ENCODE peak calls at places on chromosomes 13 and 19, in nine cellular contexts. One of them, this sample, is unnamed.

GRCh38 chr19:47253467-47253881 is 2.9 kb upstream of the CCDC9 start:
- DNase-seq in fibroblast of the aortic adventitia: peak
- DNase-seq in Peyer's patch: no peak
- DNase-seq in kidney: no peak
- DNase-seq in heart left ventricle: no peak
- DNase-seq in AG04450: peak
- DNase-seq in ovary: no peak
- DNase-seq in fibroblast of mammary gland: peak
- DNase-seq in cardiac muscle cell: peak
- DNase-seq in this sample: no peak

GRCh38 chr19:2727640-2727944 is 6.4 kb upstream of the DIRAS1 start:
- DNase-seq in fibroblast of the aortic adventitia: no peak
- DNase-seq in Peyer's patch: no peak
- DNase-seq in kidney: no peak
- DNase-seq in heart left ventricle: no peak
- DNase-seq in AG04450: no peak
- DNase-seq in ovary: no peak
- DNase-seq in fibroblast of mammary gland: no peak
- DNase-seq in cardiac muscle cell: no peak
- DNase-seq in this sample: no peak

GRCh38 chr13:34682406-34682805 is 259.7 kb upstream of the NBEA start:
- DNase-seq in fibroblast of the aortic adventitia: no peak
- DNase-seq in Peyer's patch: no peak
- DNase-seq in kidney: no peak
- DNase-seq in heart left ventricle: no peak
- DNase-seq in AG04450: no peak
- DNase-seq in ovary: no peak
- DNase-seq in fibroblast of mammary gland: no peak
- DNase-seq in cardiac muscle cell: no peak
- DNase-seq in this sample: no peak

GRCh38 chr19:3236272-3236671 is 11.8 kb downstream of the CELF5 start:
- DNase-seq in fibroblast of the aortic adventitia: no peak
- DNase-seq in Peyer's patch: no peak
- DNase-seq in kidney: no peak
- DNase-seq in heart left ventricle: no peak
- DNase-seq in AG04450: no peak
- DNase-seq in ovary: no peak
- DNase-seq in fibroblast of mammary gland: no peak
- DNase-seq in cardiac muscle cell: no peak
- DNase-seq in this sample: no peak

GRCh38 chr13:46797468-46798237 is 692 bp upstream of the ESD start:
- DNase-seq in fibroblast of the aortic adventitia: no peak
- DNase-seq in Peyer's patch: no peak
- DNase-seq in kidney: no peak
- DNase-seq in heart left ventricle: no peak
- DNase-seq in AG04450: no peak
- DNase-seq in ovary: no peak
- DNase-seq in fibroblast of mammary gland: peak
- DNase-seq in cardiac muscle cell: no peak
- DNase-seq in this sample: no peak

GRCh38 chr13:21800847-21801616 is 130.2 kb downstream of the FGF9 start:
- DNase-seq in fibroblast of the aortic adventitia: no peak
- DNase-seq in Peyer's patch: no peak
- DNase-seq in kidney: no peak
- DNase-seq in heart left ventricle: no peak
- DNase-seq in AG04450: no peak
- DNase-seq in ovary: no peak
- DNase-seq in fibroblast of mammary gland: no peak
- DNase-seq in cardiac muscle cell: no peak
- DNase-seq in this sample: no peak

GRCh38 chr19:43467730-43468129 is 2.3 kb upstream of the LYPD3 start:
- DNase-seq in fibroblast of the aortic adventitia: peak
- DNase-seq in Peyer's patch: no peak
- DNase-seq in kidney: no peak
- DNase-seq in heart left ventricle: no peak
- DNase-seq in AG04450: no peak
- DNase-seq in ovary: no peak
- DNase-seq in fibroblast of mammary gland: peak
- DNase-seq in cardiac muscle cell: peak
- DNase-seq in this sample: no peak

GRCh38 chr13:32947886-32948285 is 68.3 kb upstream of the KL start:
- DNase-seq in fibroblast of the aortic adventitia: no peak
- DNase-seq in Peyer's patch: no peak
- DNase-seq in kidney: no peak
- DNase-seq in heart left ventricle: no peak
- DNase-seq in AG04450: no peak
- DNase-seq in ovary: no peak
- DNase-seq in fibroblast of mammary gland: no peak
- DNase-seq in cardiac muscle cell: no peak
- DNase-seq in this sample: no peak

GRCh38 chr19:48745208-48745995 is 1.3 kb downstream of the IZUMO1 start:
- DNase-seq in fibroblast of the aortic adventitia: peak
- DNase-seq in Peyer's patch: peak
- DNase-seq in kidney: no peak
- DNase-seq in heart left ventricle: peak
- DNase-seq in AG04450: no peak
- DNase-seq in ovary: peak
- DNase-seq in fibroblast of mammary gland: peak
- DNase-seq in cardiac muscle cell: peak
- DNase-seq in this sample: peak

GRCh38 chr13:90118467-90119071 is 1228.9 kb upstream of the MIR17HG start:
- DNase-seq in fibroblast of the aortic adventitia: no peak
- DNase-seq in Peyer's patch: no peak
- DNase-seq in kidney: no peak
- DNase-seq in heart left ventricle: no peak
- DNase-seq in AG04450: no peak
- DNase-seq in ovary: no peak
- DNase-seq in fibroblast of mammary gland: no peak
- DNase-seq in cardiac muscle cell: no peak
- DNase-seq in this sample: no peak

GRCh38 chr19:58475714-58476497 is at the start of gene ZNF446:
- DNase-seq in fibroblast of the aortic adventitia: peak
- DNase-seq in Peyer's patch: peak
- DNase-seq in kidney: peak
- DNase-seq in heart left ventricle: peak
- DNase-seq in AG04450: peak
- DNase-seq in ovary: peak
- DNase-seq in fibroblast of mammary gland: peak
- DNase-seq in cardiac muscle cell: peak
- DNase-seq in this sample: peak
- TF ChIP-seq CTCF in fibroblast of the aortic adventitia: no peak
- TF ChIP-seq CTCF in Peyer's patch: no peak
- TF ChIP-seq CTCF in kidney: no peak
- TF ChIP-seq CTCF in heart left ventricle: no peak
- TF ChIP-seq CTCF in AG04450: no peak
- TF ChIP-seq CTCF in ovary: peak
- TF ChIP-seq CTCF in fibroblast of mammary gland: no peak
- TF ChIP-seq CTCF in cardiac muscle cell: no peak
- TF ChIP-seq CTCF in this sample: no peak

DNA sequence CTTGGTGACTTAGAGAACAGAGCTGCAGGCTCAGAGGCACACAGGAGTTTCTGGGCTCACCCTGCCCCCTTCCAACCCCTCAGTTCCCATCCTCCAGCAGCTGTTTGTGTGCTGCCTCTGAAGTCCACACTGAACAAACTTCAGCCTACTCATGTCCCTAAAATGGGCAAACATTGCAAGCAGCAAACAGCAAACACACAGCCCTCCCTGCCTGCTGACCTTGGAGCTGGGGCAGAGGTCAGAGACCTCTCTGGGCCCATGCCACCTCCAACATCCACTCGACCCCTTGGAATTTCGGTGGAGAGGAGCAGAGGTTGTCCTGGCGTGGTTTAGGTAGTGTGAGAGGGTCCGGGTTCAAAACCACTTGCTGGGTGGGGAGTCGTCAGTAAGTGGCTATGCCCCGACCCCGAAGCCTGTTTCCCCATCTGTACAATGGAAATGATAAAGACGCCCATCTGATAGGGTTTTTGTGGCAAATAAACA is 9.9 kb downstream of the APOC1 start:
- DNase-seq in fibroblast of the aortic adventitia: no peak
- DNase-seq in Peyer's patch: no peak
- DNase-seq in kidney: no peak
- DNase-seq in heart left ventricle: no peak
- DNase-seq in AG04450: no peak
- DNase-seq in ovary: no peak
- DNase-seq in fibroblast of mammary gland: no peak
- DNase-seq in cardiac muscle cell: no peak
- DNase-seq in this sample: no peak
- H3K4me3 ChIP-seq in fibroblast of the aortic adventitia: no peak
- H3K4me3 ChIP-seq in Peyer's patch: no peak
- H3K4me3 ChIP-seq in kidney: no peak
- H3K4me3 ChIP-seq in heart left ventricle: no peak
- H3K4me3 ChIP-seq in AG04450: no peak
- H3K4me3 ChIP-seq in ovary: no peak
- H3K4me3 ChIP-seq in fibroblast of mammary gland: no peak
- H3K4me3 ChIP-seq in cardiac muscle cell: no peak
- H3K4me3 ChIP-seq in this sample: no peak

GRCh38 chr19:4647676-4648644 is 8.6 kb downstream of the TNFAIP8L1 start:
- DNase-seq in fibroblast of the aortic adventitia: peak
- DNase-seq in Peyer's patch: no peak
- DNase-seq in kidney: peak
- DNase-seq in heart left ventricle: peak
- DNase-seq in AG04450: no peak
- DNase-seq in ovary: peak
- DNase-seq in fibroblast of mammary gland: peak
- DNase-seq in cardiac muscle cell: peak
- DNase-seq in this sample: peak
- TF ChIP-seq CTCF in fibroblast of the aortic adventitia: peak
- TF ChIP-seq CTCF in Peyer's patch: no peak
- TF ChIP-seq CTCF in kidney: no peak
- TF ChIP-seq CTCF in heart left ventricle: peak
- TF ChIP-seq CTCF in AG04450: no peak
- TF ChIP-seq CTCF in ovary: no peak
- TF ChIP-seq CTCF in fibroblast of mammary gland: peak
- TF ChIP-seq CTCF in cardiac muscle cell: peak
- TF ChIP-seq CTCF in this sample: no peak

GRCh38 chr13:30367296-30367695 is 55.0 kb upstream of the UBE2L5 start:
- DNase-seq in fibroblast of the aortic adventitia: no peak
- DNase-seq in Peyer's patch: no peak
- DNase-seq in kidney: no peak
- DNase-seq in heart left ventricle: no peak
- DNase-seq in AG04450: no peak
- DNase-seq in ovary: no peak
- DNase-seq in fibroblast of mammary gland: no peak
- DNase-seq in cardiac muscle cell: no peak
- DNase-seq in this sample: no peak

GRCh38 chr13:30373727-30374126 is 48.6 kb upstream of the UBE2L5 start:
- DNase-seq in fibroblast of the aortic adventitia: no peak
- DNase-seq in Peyer's patch: peak
- DNase-seq in kidney: no peak
- DNase-seq in heart left ventricle: no peak
- DNase-seq in AG04450: no peak
- DNase-seq in ovary: no peak
- DNase-seq in fibroblast of mammary gland: no peak
- DNase-seq in cardiac muscle cell: no peak
- DNase-seq in this sample: no peak

GRCh38 chr13:30370146-30370545 is 52.1 kb upstream of the UBE2L5 start:
- DNase-seq in fibroblast of the aortic adventitia: no peak
- DNase-seq in Peyer's patch: no peak
- DNase-seq in kidney: no peak
- DNase-seq in heart left ventricle: no peak
- DNase-seq in AG04450: no peak
- DNase-seq in ovary: no peak
- DNase-seq in fibroblast of mammary gland: no peak
- DNase-seq in cardiac muscle cell: no peak
- DNase-seq in this sample: no peak

GRCh38 chr13:30371649-30372265 is 50.5 kb upstream of the UBE2L5 start:
- DNase-seq in fibroblast of the aortic adventitia: peak
- DNase-seq in Peyer's patch: peak
- DNase-seq in kidney: no peak
- DNase-seq in heart left ventricle: no peak
- DNase-seq in AG04450: no peak
- DNase-seq in ovary: no peak
- DNase-seq in fibroblast of mammary gland: peak
- DNase-seq in cardiac muscle cell: peak
- DNase-seq in this sample: peak

DNA sequence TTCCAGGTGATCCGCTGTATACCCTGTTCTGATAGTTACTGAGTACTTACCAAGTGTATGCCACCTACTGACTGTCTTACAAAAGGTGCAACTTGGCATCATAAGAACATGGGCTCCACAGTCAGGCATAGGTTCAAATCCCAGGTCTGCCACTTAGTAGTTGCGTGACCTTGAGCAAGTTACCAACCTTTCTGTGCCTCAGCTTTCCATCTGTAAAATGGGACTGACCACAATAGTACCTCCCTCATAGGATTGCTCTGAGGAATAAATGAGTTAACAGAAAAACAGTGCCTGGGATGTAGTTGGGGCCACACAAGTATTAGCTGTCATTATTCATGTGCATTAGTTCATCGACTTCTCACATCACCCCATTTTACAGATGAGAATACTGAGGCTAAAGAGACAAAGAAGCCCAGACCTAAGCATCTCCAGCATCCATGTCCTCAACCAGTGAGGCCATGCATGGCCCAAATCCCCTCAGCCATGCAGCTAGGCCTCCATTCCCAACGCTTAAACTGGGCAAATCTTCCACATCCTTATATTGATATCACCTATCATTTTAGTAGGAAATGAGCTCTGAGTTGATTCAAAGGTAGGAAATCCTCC is 51.3 kb upstream of the UBE2L5 start:
- DNase-seq in fibroblast of the aortic adventitia: no peak
- DNase-seq in Peyer's patch: no peak
- DNase-seq in kidney: no peak
- DNase-seq in heart left ventricle: no peak
- DNase-seq in AG04450: no peak
- DNase-seq in ovary: no peak
- DNase-seq in fibroblast of mammary gland: no peak
- DNase-seq in cardiac muscle cell: no peak
- DNase-seq in this sample: no peak
- H3K4me3 ChIP-seq in fibroblast of the aortic adventitia: no peak
- H3K4me3 ChIP-seq in Peyer's patch: no peak
- H3K4me3 ChIP-seq in kidney: no peak
- H3K4me3 ChIP-seq in heart left ventricle: no peak
- H3K4me3 ChIP-seq in AG04450: no peak
- H3K4me3 ChIP-seq in ovary: no peak
- H3K4me3 ChIP-seq in fibroblast of mammary gland: no peak
- H3K4me3 ChIP-seq in cardiac muscle cell: no peak
- H3K4me3 ChIP-seq in this sample: no peak